ENCODE peak calls at places on chromosomes 1 and 21, in six cellular contexts. U is GM10248, G is cardiac fibroblast, O is kidney, M is PC-9, R is neural crest cell. C is an unnamed sample.

GRCh38 chr1:117653732-117654484 is 48.1 kb downstream of the TENT5C start:
- DNase-seq in U (no peak), G (no peak), O (no peak), M (no peak), R (no peak), C (no peak)

GRCh38 chr1:1616045-1616821 is 933 bp downstream of the MIB2 start:
- DNase-seq in U (peak; percentile 67), G (peak; percentile 19), O (no peak), M (no peak), R (no peak), C (no peak)

GRCh38 chr1:99964806-99965205 is 5.0 kb upstream of the SLC35A3 start:
- DNase-seq in U (no peak), G (no peak), O (no peak), M (no peak), R (no peak), C (no peak)

GRCh38 chr1:179091691-179092165 is 9.9 kb downstream of the TOR3A start:
- DNase-seq in U (no peak), G (peak; percentile 84), O (peak; percentile 79), M (no peak), R (no peak), C (no peak)

GRCh38 chr1:214573386-214574358 is 22.3 kb upstream of the PTPN14 start:
- DNase-seq in U (no peak), G (peak; percentile 50), O (no peak), M (peak; percentile 58), R (no peak), C (peak; percentile 45)

GRCh38 chr1:31752258-31752657 is 11.9 kb downstream of the ADGRB2 start:
- DNase-seq in U (no peak), G (no peak), O (no peak), M (no peak), R (no peak), C (no peak)

GRCh38 chr1:52225174-52225573 is 83.3 kb downstream of the ZFYVE9 start:
- DNase-seq in U (no peak), G (no peak), O (no peak), M (no peak), R (no peak), C (no peak)

GRCh38 chr1:111332190-111332589 is 41.5 kb downstream of the CHIA start:
- DNase-seq in U (peak; percentile 15), G (no peak), O (no peak), M (no peak), R (no peak), C (no peak)

GRCh38 chr1:67863637-67864036 is 30.4 kb upstream of the GNG12 start:
- DNase-seq in U (no peak), G (no peak), O (no peak), M (no peak), R (no peak), C (no peak)

GRCh38 chr1:115312752-115313151 is 25.3 kb downstream of the NGF start:
- DNase-seq in U (no peak), G (no peak), O (no peak), M (no peak), R (no peak), C (no peak)

GRCh38 chr21:19529031-19529430 is 1125.4 kb upstream of the TMPRSS15 start:
- DNase-seq in U (no peak), G (no peak), O (no peak), M (no peak), R (no peak), C (no peak)

DNA sequence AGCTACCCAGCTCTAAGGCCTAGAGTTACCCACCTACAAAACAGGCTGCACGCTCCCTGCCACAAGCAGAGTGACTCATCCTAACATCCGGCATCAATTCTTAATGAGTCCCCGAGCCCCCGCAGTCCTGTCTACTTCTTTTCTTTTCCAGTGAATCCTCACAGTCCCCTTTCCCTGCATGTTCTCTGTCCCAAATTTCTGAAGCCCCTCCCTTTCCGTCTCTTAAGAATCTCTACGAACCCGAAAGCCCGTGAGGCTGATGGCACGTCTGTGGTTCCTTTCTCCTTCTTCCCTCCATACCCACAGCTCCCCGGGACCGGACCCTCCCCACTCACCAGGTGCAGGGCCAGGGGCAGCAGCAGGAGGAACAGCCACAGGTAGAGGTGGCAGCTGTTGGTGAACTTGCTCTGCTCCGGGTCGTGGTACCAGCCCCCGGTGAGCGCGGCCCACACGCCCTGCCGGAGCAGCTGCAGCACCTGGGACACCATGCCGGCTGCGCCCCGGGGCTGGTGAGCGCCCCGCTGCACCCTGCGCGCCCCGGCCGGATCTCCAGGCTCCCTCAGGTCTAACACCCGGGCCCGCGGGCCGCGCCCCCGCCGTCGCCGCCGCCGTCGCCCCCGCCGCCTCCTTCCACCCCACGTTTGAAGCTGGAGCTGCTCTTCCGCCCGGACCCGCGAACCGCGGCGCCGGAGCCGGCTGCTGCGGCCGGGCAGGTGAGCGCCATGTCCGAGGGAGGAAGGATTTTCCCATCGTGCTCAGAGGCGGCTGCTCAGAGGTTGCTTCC is at the start of gene PCNX2:
- DNase-seq in U (peak; percentile 84), G (peak; percentile 67), O (peak; percentile 85), M (peak; percentile 73), R (peak; percentile 38), C (peak; percentile 82)
- TF ChIP-seq CTCF in U (no peak), G (no peak), O (no peak), M (no peak), R (no peak), C (no peak)

GRCh38 chr1:155175927-155176371 is 2.3 kb downstream of the TRIM46 start:
- DNase-seq in U (no peak), G (no peak), O (peak; percentile 80), M (no peak), R (no peak), C (peak; percentile 55)
- TF ChIP-seq CTCF in U (no peak), G (no peak), O (peak; percentile 7), M (no peak), R (no peak), C (no peak)

DNA sequence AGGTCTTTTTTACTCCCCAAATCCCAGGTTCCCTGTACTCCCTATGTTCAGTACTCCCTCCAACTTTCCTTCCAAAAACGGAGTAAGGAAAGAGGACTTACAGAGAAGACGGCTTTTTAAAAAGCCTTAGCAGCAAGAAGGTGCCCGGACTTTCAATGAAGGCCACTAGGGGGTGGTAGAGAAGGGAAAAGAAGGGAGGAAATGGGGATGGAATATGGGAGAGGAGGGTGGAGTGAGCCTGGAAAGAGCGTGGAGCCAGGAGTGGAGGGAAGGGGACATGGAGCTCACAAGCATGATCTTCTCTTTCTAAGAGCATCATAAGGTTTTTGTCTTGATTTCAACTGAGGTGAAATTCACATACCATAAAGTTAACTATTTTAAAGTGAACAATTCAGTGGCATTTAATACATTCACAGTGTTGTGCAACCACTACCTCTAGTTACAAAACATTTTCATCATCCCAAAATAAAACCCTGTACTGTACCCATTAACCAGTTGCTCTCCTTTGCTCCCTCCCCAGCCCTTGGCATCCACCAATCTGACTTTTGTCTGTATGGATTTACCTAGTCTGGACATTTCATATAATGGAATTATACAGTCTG is 129.9 kb downstream of the ZNF281 start:
- DNase-seq in U (peak; percentile 41), G (peak; percentile 86), O (no peak), M (no peak), R (peak; percentile 42), C (peak; percentile 76)
- TF ChIP-seq CTCF in U (peak; percentile 69), G (peak; percentile 86), O (peak; percentile 64), M (peak; percentile 75), R (peak; percentile 70), C (peak; percentile 84)

DNA sequence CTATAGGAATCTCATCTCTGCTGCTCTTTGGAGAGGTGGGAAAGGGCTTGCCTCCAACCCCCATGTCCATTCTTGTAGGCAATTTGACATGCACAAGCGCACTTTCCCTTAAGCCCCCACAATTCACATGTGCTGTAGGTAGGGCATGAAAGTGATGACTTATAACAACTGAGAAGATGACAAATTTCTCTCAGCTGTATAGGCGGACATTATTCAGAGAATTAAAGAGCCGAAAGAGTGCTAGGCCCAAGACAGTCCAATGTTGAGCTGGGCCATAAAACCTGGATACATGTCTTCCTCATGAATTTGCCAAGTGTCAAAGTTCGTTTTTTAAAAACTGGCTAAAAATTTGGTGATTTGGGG is 106.3 kb upstream of the LYPLAL1 start:
- DNase-seq in U (no peak), G (no peak), O (no peak), M (no peak), R (no peak), C (no peak)
- TF ChIP-seq CTCF in U (no peak), G (no peak), O (no peak), M (peak; percentile 22), R (no peak), C (peak; percentile 0)

GRCh38 chr1:113396102-113396501 is 5.8 kb downstream of the MAGI3 start:
- DNase-seq in U (no peak), G (no peak), O (no peak), M (no peak), R (no peak), C (no peak)
- TF ChIP-seq CTCF in U (no peak), G (no peak), O (no peak), M (no peak), R (no peak), C (no peak)

DNA sequence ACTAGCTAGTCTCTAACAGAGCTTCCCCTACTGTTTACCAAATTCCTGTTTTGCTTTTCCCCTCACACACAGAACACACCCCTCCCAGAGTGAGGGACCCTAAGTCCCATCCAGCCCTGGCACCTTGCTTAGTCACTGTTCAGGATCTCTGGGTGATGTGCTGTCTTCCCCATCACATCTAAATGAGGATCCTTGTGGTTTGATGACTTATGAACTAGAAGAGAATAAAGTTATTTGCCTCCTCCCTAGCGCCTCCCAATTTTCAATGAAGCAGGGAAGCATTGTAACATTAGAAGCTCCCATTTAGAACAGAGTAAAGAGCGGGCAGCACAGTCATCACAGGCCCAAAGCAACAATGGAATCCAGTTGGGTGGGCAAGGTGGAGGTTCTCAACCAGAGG is 27.0 kb downstream of the DISC1 start:
- DNase-seq in U (no peak), G (no peak), O (no peak), M (no peak), R (no peak), C (no peak)
- TF ChIP-seq CTCF in U (no peak), G (no peak), O (no peak), M (no peak), R (no peak), C (no peak)

GRCh38 chr1:201795066-201795465 is 33.9 kb upstream of the IPO9 start:
- DNase-seq in U (no peak), G (peak; percentile 50), O (no peak), M (no peak), R (no peak), C (no peak)
- TF ChIP-seq CTCF in U (peak; percentile 17), G (peak; percentile 45), O (peak; percentile 4), M (peak; percentile 52), R (peak; percentile 54), C (no peak)

DNA sequence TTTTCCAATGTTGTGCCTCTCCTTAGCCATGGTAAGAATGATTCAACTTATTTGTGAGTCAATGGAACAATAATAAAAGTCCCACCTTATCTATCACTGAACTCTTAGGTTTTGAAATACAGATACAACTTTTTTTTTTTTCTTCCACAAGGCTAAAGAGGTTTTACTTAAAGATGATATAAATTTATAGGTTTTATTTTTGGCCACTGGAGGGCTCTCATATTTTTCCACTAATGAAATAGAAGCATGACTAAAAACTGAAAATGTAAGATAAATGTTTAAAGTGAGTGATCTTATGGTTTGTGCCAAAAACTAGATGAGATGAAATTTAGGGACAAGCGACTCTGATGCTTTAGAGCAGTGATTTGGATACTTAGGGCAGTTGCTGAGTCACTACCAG is 499.0 kb downstream of the NUF2 start:
- DNase-seq in U (no peak), G (peak; percentile 51), O (no peak), M (no peak), R (no peak), C (no peak)
- TF ChIP-seq CTCF in U (no peak), G (peak; percentile 28), O (no peak), M (peak; percentile 47), R (peak; percentile 51), C (no peak)

DNA sequence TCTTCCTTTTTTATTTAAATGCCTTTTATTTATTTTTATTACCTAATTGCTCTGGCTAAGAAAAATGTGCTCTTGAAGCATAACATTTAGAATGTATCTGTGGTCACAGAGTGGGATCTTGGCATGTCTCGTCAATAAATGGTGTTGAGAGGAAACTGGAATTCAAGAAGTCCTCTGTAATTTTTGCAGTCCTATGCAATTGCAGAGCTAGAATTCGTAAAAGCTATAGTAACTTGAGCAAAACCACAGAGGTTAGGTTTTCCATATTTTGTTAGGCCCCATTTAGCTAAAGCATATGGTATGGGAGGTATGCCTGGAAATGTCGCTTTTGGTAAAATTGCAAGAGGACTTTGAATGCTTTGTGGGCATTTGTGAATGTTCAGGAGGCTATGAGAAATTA is 466.7 kb upstream of the NFIA start:
- DNase-seq in U (no peak), G (no peak), O (no peak), M (no peak), R (no peak), C (no peak)
- TF ChIP-seq CTCF in U (no peak), G (no peak), O (no peak), M (no peak), R (no peak), C (no peak)